ENCODE peak calls at places on chromosome 5, in ten cellular contexts. L, Q, I, S, O, C, F, Y, H and X are unnamed samples.

GRCh38 chr5:76145945-76146344 is 62.8 kb downstream of the SV2C start:
- DNase-seq in H (no peak), L (peak; percentile 1), F (no peak), I (peak; percentile 8), O (no peak), Y (no peak), C (no peak), S (peak; percentile 18), Q (no peak), X (peak; percentile 1)

GRCh38 chr5:174706997-174707548 is 17.3 kb upstream of the MSX2 start:
- DNase-seq in H (no peak), L (peak; percentile 32), F (no peak), C (no peak), Q (no peak), O (no peak), Y (no peak), S (no peak), I (no peak), X (peak; percentile 84)

GRCh38 chr5:10306806-10307205 is 896 bp downstream of the CMBL start:
- DNase-seq in C (no peak), Y (no peak), F (no peak), S (no peak), L (no peak), Q (no peak), H (no peak), O (no peak), I (no peak), X (no peak)

GRCh38 chr5:126846344-126846743 is 69.4 kb downstream of the LMNB1 start:
- DNase-seq in C (no peak), S (no peak), H (no peak), L (no peak), O (no peak), Q (peak; percentile 64), F (no peak), I (no peak), Y (no peak), X (peak; percentile 45)

GRCh38 chr5:158725223-158725825 is 374.4 kb downstream of the EBF1 start:
- DNase-seq in I (no peak), S (no peak), Q (peak; percentile 77), L (no peak), Y (no peak), F (no peak), C (no peak), O (no peak), H (no peak), X (peak; percentile 55)

GRCh38 chr5:140133514-140134167 is 7.9 kb downstream of the IGIP start:
- DNase-seq in L (no peak), C (no peak), Q (no peak), I (no peak), S (no peak), H (no peak), F (no peak), Y (no peak), O (no peak), X (no peak)

GRCh38 chr5:9646843-9647242 is 16.7 kb upstream of the TAS2R1 start:
- DNase-seq in F (no peak), I (no peak), L (no peak), Y (no peak), H (no peak), S (no peak), C (no peak), Q (no peak), O (no peak), X (no peak)

GRCh38 chr5:176806137-176806536 is 4.2 kb upstream of the UNC5A start:
- DNase-seq in O (no peak), Y (no peak), I (no peak), C (no peak), L (peak; percentile 19), S (no peak), F (no peak), H (no peak), Q (no peak), X (peak; percentile 26)

GRCh38 chr5:119022017-119022745 is 33.8 kb upstream of the DTWD2 start:
- DNase-seq in H (no peak), I (peak; percentile 25), Y (no peak), O (peak; percentile 54), S (peak; percentile 38), C (no peak), Q (peak; percentile 57), L (peak; percentile 38), F (no peak), X (peak; percentile 59)

GRCh38 chr5:77985247-77985646 is 209.1 kb upstream of the TBCA start:
- DNase-seq in S (no peak), L (no peak), Q (no peak), I (no peak), H (no peak), Y (no peak), F (no peak), O (no peak), C (no peak), X (no peak)

GRCh38 chr5:77986261-77986660 is 210.1 kb upstream of the TBCA start:
- DNase-seq in H (no peak), Y (no peak), L (no peak), O (no peak), I (no peak), C (no peak), F (no peak), Q (no peak), S (no peak), X (no peak)

GRCh38 chr5:77987331-77987730 is 211.2 kb upstream of the TBCA start:
- DNase-seq in H (peak; percentile 67), C (no peak), O (no peak), Q (no peak), S (no peak), Y (no peak), L (no peak), F (no peak), I (no peak), X (no peak)

GRCh38 chr5:77984587-77984986 is 208.4 kb upstream of the TBCA start:
- DNase-seq in I (no peak), O (no peak), Q (no peak), S (no peak), Y (no peak), L (no peak), H (no peak), F (no peak), C (no peak), X (no peak)

DNA sequence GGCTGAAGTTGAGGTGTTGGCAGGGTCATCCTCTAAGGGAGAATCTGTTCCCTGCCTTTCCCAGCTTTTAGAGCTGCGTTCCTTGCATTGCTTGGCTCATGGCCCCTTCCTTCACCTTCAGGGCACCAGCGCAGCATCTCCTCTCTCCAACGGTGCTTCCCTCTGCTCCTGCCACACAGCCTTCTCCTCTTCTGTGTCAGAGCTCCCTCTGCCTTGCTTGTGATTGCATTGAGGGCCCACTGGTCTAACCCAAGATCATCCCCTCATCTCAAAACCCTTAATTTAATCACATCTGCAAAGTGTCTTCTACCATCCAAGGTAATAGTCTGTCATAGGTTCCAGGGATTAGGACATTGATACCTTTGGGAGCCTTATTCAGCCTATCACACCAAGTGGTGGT is 205.7 kb upstream of the TBCA start:
- DNase-seq in Q (no peak), F (no peak), C (no peak), Y (no peak), I (no peak), O (no peak), L (no peak), S (no peak), H (no peak), X (no peak)
- TF ChIP-seq CTCF in Q (no peak), F (no peak), C (no peak), Y (no peak), I (peak; percentile 35), O (no peak), L (no peak), S (no peak), H (no peak), X (no peak)

DNA sequence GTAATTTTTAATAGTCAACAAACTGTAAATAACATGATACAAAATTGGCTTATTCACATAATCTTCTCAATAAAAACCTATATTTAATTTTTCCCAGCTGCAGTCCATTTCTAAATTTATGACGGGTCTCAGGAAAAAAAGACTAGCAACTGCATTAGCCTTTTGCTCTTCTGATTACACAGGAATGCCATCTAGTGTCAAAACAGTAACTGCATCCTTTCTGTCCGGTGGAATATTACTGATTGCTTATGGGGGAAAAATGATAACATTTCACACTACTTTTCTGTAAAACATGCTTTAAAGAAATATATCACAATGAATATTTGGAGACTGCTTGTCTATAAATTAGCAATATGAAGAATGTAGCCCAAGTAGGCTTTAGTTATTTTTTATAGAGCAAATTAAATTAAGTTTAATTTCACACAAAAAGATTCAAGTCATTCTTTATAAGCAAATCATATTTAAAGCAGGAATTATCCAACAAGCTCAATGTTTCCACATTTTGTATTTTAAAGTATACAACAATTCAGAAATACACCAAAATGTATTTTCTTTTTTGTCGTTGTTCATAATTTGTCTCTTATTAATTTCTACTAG is 534.7 kb downstream of the CDH10 start:
- DNase-seq in Y (no peak), I (peak; percentile 8), C (no peak), O (no peak), H (no peak), Q (peak; percentile 0), S (no peak), F (no peak), L (peak; percentile 3), X (no peak)
- TF ChIP-seq CTCF in Y (peak; percentile 44), I (peak; percentile 87), C (peak; percentile 55), O (no peak), H (peak; percentile 36), Q (peak; percentile 48), S (peak; percentile 33), F (peak; percentile 46), L (peak; percentile 37), X (peak; percentile 14)

DNA sequence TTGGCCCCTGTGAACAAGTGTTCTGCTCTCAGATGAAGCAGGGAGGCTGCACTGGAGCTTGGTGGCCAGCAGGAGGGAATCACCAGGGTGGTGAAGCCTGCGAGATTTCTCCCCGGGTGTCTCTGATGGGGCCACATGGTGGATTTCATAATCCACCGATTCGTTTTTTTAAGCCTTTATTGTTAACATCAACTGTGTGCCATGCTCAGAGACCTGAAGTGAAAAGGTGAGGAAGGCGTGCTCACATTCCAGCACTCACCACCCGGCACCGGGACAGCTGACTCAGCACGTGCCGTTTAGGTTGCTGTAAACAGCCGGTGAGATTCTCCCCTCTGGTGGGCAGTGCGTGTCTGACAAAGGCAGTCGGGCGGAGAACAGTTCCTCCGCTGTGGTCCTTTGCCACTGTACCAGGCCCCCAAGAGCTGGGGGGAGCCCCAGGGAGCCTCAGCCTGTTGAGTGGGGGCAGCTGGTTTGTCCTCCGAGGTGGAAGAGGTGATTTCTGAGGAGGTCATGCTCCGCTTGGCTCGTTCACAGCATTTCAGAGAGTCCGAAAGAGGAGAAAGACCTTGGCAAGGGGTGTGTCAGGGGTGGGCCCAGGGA is 12.7 kb upstream of the AHRR start:
- DNase-seq in Q (no peak), C (no peak), H (peak; percentile 3), S (peak; percentile 26), Y (no peak), I (no peak), F (no peak), L (peak; percentile 67), O (peak; percentile 39), X (peak; percentile 68)
- TF ChIP-seq CTCF in Q (peak; percentile 28), C (peak; percentile 33), H (peak; percentile 23), S (no peak), Y (peak; percentile 38), I (peak; percentile 19), F (no peak), L (peak; percentile 46), O (no peak), X (peak; percentile 58)

DNA sequence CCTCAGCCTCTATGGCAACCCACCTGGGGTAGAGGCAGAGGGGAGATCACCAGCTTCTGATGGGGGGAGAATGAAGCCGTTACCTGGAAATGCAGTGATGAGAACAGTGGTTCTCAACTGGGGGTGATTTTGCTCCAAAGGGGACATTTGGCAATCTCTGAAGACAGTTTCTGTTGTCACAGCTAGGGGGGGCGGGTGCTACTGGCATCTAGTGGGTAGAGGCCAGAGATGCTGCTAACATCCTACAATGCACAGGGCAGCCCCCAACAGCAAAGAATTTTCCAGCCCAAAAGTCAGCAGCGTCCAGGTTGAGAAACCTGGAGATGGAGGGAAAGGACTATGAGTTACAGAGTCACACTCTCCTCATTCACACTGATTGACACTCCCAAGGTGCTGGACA is 84.5 kb downstream of the FGF1 start:
- DNase-seq in L (no peak), F (no peak), O (no peak), C (no peak), H (no peak), Y (no peak), I (no peak), Q (no peak), S (no peak), X (no peak)
- TF ChIP-seq CTCF in L (peak; percentile 25), F (no peak), O (no peak), C (no peak), H (peak; percentile 40), Y (no peak), I (peak; percentile 17), Q (peak; percentile 6), S (no peak), X (peak; percentile 31)